ENCODE peak calls at places on chromosomes 4 and X, in seven cellular contexts. One of them, this sample, is unnamed.

GRCh38 chr4:16858275-16858752 is 40.1 kb downstream of the LDB2 start:
- DNase-seq in neuronal stem cell: no peak
- DNase-seq in H1: no peak
- DNase-seq in mesenchymal stem cell: peak
- DNase-seq in IMR-90: peak
- DNase-seq in H9: no peak
- DNase-seq in trophoblast cell: no peak
- DNase-seq in this sample: peak

GRCh38 chr4:186752310-186752709 is 28.7 kb upstream of the FAT1 start:
- DNase-seq in H9: no peak
- DNase-seq in IMR-90: no peak
- DNase-seq in H1: no peak
- DNase-seq in neuronal stem cell: no peak
- DNase-seq in trophoblast cell: no peak
- DNase-seq in mesenchymal stem cell: no peak
- DNase-seq in this sample: no peak

GRCh38 chr4:80138556-80139538 is 58.5 kb upstream of the PRDM8 start:
- DNase-seq in IMR-90: peak
- DNase-seq in trophoblast cell: peak
- DNase-seq in mesenchymal stem cell: no peak
- DNase-seq in H9: no peak
- DNase-seq in H1: no peak
- DNase-seq in neuronal stem cell: no peak
- DNase-seq in this sample: no peak

GRCh38 chr4:682490-683172 is 6.3 kb downstream of the SLC49A3 start:
- DNase-seq in neuronal stem cell: no peak
- DNase-seq in H9: peak
- DNase-seq in trophoblast cell: peak
- DNase-seq in IMR-90: no peak
- DNase-seq in mesenchymal stem cell: no peak
- DNase-seq in H1: no peak
- DNase-seq in this sample: no peak

GRCh38 chr4:182916483-182917181 is 554 bp downstream of the DCTD start:
- DNase-seq in mesenchymal stem cell: peak
- DNase-seq in H1: peak
- DNase-seq in trophoblast cell: peak
- DNase-seq in H9: peak
- DNase-seq in neuronal stem cell: peak
- DNase-seq in IMR-90: peak
- DNase-seq in this sample: peak

GRCh38 chrX:111445485-111445884 is 33.5 kb upstream of the DCX start:
- DNase-seq in mesenchymal stem cell: peak
- DNase-seq in H1: no peak
- DNase-seq in trophoblast cell: peak
- DNase-seq in IMR-90: peak
- DNase-seq in H9: no peak
- DNase-seq in neuronal stem cell: peak
- DNase-seq in this sample: peak

GRCh38 chr4:28391877-28392276 is 1531.2 kb downstream of the STIM2 start:
- DNase-seq in IMR-90: peak
- DNase-seq in H9: no peak
- DNase-seq in trophoblast cell: no peak
- DNase-seq in neuronal stem cell: no peak
- DNase-seq in mesenchymal stem cell: no peak
- DNase-seq in H1: no peak
- DNase-seq in this sample: no peak

GRCh38 chr4:39169426-39169825 is 12.9 kb upstream of the WDR19 start:
- DNase-seq in trophoblast cell: no peak
- DNase-seq in H9: no peak
- DNase-seq in IMR-90: no peak
- DNase-seq in H1: no peak
- DNase-seq in mesenchymal stem cell: no peak
- DNase-seq in neuronal stem cell: no peak
- DNase-seq in this sample: no peak

GRCh38 chr4:184270808-184271413 is 53.2 kb upstream of the ENPP6 start:
- DNase-seq in mesenchymal stem cell: no peak
- DNase-seq in H1: no peak
- DNase-seq in neuronal stem cell: no peak
- DNase-seq in IMR-90: no peak
- DNase-seq in H9: peak
- DNase-seq in trophoblast cell: no peak
- DNase-seq in this sample: no peak

GRCh38 chrX:83759872-83760271 is 101.1 kb upstream of the CYLC1 start:
- DNase-seq in trophoblast cell: peak
- DNase-seq in IMR-90: peak
- DNase-seq in H9: no peak
- DNase-seq in mesenchymal stem cell: no peak
- DNase-seq in neuronal stem cell: peak
- DNase-seq in H1: no peak
- DNase-seq in this sample: peak

GRCh38 chr4:37601527-37601926 is 84.6 kb downstream of the RELL1 start:
- DNase-seq in IMR-90: peak
- DNase-seq in H1: no peak
- DNase-seq in H9: no peak
- DNase-seq in neuronal stem cell: no peak
- DNase-seq in mesenchymal stem cell: peak
- DNase-seq in trophoblast cell: peak
- DNase-seq in this sample: no peak

GRCh38 chr4:159390648-159391047 is 287.8 kb downstream of the RAPGEF2 start:
- DNase-seq in mesenchymal stem cell: peak
- DNase-seq in neuronal stem cell: no peak
- DNase-seq in H9: no peak
- DNase-seq in IMR-90: peak
- DNase-seq in H1: no peak
- DNase-seq in trophoblast cell: no peak
- DNase-seq in this sample: no peak

GRCh38 chrX:19624754-19625153 is 109.4 kb upstream of the MAP3K15 start:
- DNase-seq in H9: no peak
- DNase-seq in IMR-90: peak
- DNase-seq in mesenchymal stem cell: peak
- DNase-seq in H1: no peak
- DNase-seq in trophoblast cell: peak
- DNase-seq in neuronal stem cell: no peak
- DNase-seq in this sample: no peak

GRCh38 chr4:7985891-7986441 is 46.3 kb upstream of the AFAP1 start:
- DNase-seq in neuronal stem cell: no peak
- DNase-seq in H1: no peak
- DNase-seq in IMR-90: peak
- DNase-seq in trophoblast cell: no peak
- DNase-seq in mesenchymal stem cell: no peak
- DNase-seq in H9: no peak
- DNase-seq in this sample: no peak

GRCh38 chr4:125664091-125664767 is 349.5 kb downstream of the FAT4 start:
- DNase-seq in IMR-90: no peak
- DNase-seq in H1: no peak
- DNase-seq in mesenchymal stem cell: no peak
- DNase-seq in trophoblast cell: no peak
- DNase-seq in H9: no peak
- DNase-seq in neuronal stem cell: no peak
- DNase-seq in this sample: peak

GRCh38 chr4:56158483-56158882 is 209.7 kb downstream of the CEP135 start:
- DNase-seq in IMR-90: no peak
- DNase-seq in H1: no peak
- DNase-seq in H9: no peak
- DNase-seq in mesenchymal stem cell: no peak
- DNase-seq in neuronal stem cell: no peak
- DNase-seq in trophoblast cell: peak
- DNase-seq in this sample: no peak

GRCh38 chr4:100268807-100269206 is 78.5 kb upstream of the DDIT4L start:
- DNase-seq in trophoblast cell: no peak
- DNase-seq in H1: no peak
- DNase-seq in IMR-90: no peak
- DNase-seq in neuronal stem cell: no peak
- DNase-seq in mesenchymal stem cell: no peak
- DNase-seq in H9: no peak
- DNase-seq in this sample: no peak

GRCh38 chr4:54322817-54323417 is 93.8 kb downstream of the PDGFRA start:
- DNase-seq in H9: peak
- DNase-seq in IMR-90: peak
- DNase-seq in mesenchymal stem cell: peak
- DNase-seq in neuronal stem cell: peak
- DNase-seq in trophoblast cell: peak
- DNase-seq in H1: peak
- DNase-seq in this sample: peak

GRCh38 chr4:54316139-54316538 is 87.0 kb downstream of the PDGFRA start:
- DNase-seq in mesenchymal stem cell: no peak
- DNase-seq in H9: no peak
- DNase-seq in neuronal stem cell: no peak
- DNase-seq in H1: no peak
- DNase-seq in trophoblast cell: no peak
- DNase-seq in IMR-90: no peak
- DNase-seq in this sample: no peak

GRCh38 chr4:54317690-54318089 is 88.6 kb downstream of the PDGFRA start:
- DNase-seq in trophoblast cell: no peak
- DNase-seq in H9: no peak
- DNase-seq in neuronal stem cell: no peak
- DNase-seq in mesenchymal stem cell: no peak
- DNase-seq in IMR-90: no peak
- DNase-seq in H1: no peak
- DNase-seq in this sample: no peak

GRCh38 chr4:54318904-54319303 is 89.8 kb downstream of the PDGFRA start:
- DNase-seq in trophoblast cell: peak
- DNase-seq in H1: no peak
- DNase-seq in neuronal stem cell: peak
- DNase-seq in H9: peak
- DNase-seq in mesenchymal stem cell: peak
- DNase-seq in IMR-90: peak
- DNase-seq in this sample: peak

DNA sequence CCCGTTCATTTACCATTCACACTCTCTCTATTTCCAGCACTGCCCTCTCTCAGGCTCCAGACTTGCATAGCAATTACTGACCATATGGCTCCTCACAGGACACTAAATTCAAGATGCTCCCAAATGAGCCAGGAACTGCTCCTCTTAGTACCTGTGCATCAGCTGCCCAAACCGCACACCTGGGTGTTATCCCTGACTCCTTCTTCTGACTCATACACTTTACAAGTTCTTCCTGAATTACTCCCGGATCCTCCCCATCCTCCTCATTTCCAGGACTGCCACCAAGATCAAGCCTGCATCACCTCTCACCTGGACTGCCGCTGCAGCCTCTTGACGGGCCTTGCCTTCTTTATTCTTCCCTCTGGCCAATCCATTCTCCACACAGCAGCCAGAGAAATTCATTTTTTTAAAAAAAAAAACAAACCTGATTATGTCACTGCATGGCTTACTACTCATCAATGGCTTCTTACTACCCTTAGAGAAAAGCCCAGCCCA is 91.8 kb downstream of the PDGFRA start:
- DNase-seq in neuronal stem cell: no peak
- DNase-seq in mesenchymal stem cell: no peak
- DNase-seq in IMR-90: no peak
- DNase-seq in H9: no peak
- DNase-seq in H1: no peak
- DNase-seq in trophoblast cell: peak
- DNase-seq in this sample: no peak
- H3K23ac ChIP-seq in neuronal stem cell: no peak
- H3K23ac ChIP-seq in mesenchymal stem cell: no peak
- H3K23ac ChIP-seq in IMR-90: no peak
- H3K23ac ChIP-seq in H9: no peak
- H3K23ac ChIP-seq in H1: no peak
- H3K23ac ChIP-seq in trophoblast cell: no peak
- H3K23ac ChIP-seq in this sample: no peak

DNA sequence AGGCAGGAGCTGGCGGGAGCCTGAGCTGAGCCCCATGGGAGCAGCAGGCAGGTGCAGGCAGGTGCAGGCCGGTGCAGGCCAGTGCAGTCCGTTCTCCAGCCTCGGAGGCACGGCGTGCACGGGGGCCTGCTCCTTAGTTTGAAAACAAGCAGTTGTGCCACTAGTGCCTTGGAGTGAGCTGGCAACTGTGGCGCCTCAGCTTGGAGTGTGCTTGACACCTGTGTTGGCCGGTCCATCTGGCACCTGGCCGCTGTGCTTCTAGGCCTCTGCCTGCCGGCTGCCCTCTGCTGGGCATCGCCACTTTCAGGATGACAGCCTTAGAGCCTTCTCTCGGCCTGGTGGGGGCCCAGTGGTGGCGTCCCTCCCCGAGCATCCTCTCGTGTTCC is 47.9 kb downstream of the RGS12 start:
- DNase-seq in trophoblast cell: no peak
- DNase-seq in IMR-90: no peak
- DNase-seq in H1: no peak
- DNase-seq in H9: no peak
- DNase-seq in neuronal stem cell: no peak
- DNase-seq in mesenchymal stem cell: no peak
- DNase-seq in this sample: no peak
- H3K27ac ChIP-seq in trophoblast cell: no peak
- H3K27ac ChIP-seq in IMR-90: no peak
- H3K27ac ChIP-seq in H1: no peak
- H3K27ac ChIP-seq in H9: no peak
- H3K27ac ChIP-seq in neuronal stem cell: no peak
- H3K27ac ChIP-seq in mesenchymal stem cell: no peak
- H3K27ac ChIP-seq in this sample: no peak

DNA sequence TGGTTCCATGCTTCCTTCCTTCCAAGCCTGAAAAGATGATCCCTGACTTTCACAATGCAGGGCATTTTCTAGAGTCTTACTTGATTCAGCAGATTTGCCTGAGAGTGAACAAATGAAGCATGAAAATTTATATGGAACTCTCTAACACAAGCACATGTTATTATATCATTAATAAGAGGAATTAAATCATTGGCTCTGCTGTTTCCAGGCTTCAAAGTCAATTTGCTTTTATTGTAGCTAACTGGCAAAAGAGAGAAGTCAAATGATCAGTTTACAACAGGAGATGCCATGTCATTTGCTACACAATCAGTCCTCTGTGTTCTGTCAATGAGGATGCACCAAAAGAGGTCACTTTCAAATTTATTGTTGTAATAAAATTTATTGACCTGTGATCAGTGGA is 101.5 kb upstream of the UGT8 start:
- DNase-seq in IMR-90: no peak
- DNase-seq in H9: no peak
- DNase-seq in neuronal stem cell: no peak
- DNase-seq in mesenchymal stem cell: no peak
- DNase-seq in trophoblast cell: no peak
- DNase-seq in H1: no peak
- DNase-seq in this sample: no peak
- H3K18ac ChIP-seq in IMR-90: no peak
- H3K18ac ChIP-seq in H9: no peak
- H3K18ac ChIP-seq in neuronal stem cell: no peak
- H3K18ac ChIP-seq in mesenchymal stem cell: no peak
- H3K18ac ChIP-seq in trophoblast cell: no peak
- H3K18ac ChIP-seq in H1: no peak
- H3K18ac ChIP-seq in this sample: no peak

DNA sequence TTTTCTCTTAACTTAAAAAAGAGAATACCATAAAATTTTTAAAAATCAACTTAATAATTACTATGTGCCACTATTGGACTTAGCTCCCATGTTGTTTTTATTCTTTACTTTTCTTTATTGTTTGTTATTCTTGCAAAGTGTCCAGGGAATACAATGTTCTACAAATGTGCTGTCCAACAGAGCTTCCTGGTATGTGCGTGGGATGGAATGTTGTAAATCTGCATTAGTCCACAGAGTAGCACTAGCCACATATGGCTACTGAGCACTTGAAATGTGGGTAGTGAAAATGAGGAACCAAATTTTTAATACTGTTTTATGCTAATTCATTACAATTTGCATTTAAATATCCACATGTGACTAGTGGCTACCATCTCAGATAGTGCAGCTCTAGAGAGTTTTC is 14.3 kb upstream of the CORIN start:
- DNase-seq in IMR-90: peak
- DNase-seq in trophoblast cell: peak
- DNase-seq in neuronal stem cell: no peak
- DNase-seq in mesenchymal stem cell: peak
- DNase-seq in H1: no peak
- DNase-seq in H9: no peak
- DNase-seq in this sample: no peak
- H3K23ac ChIP-seq in IMR-90: no peak
- H3K23ac ChIP-seq in trophoblast cell: no peak
- H3K23ac ChIP-seq in neuronal stem cell: no peak
- H3K23ac ChIP-seq in mesenchymal stem cell: no peak
- H3K23ac ChIP-seq in H1: no peak
- H3K23ac ChIP-seq in H9: no peak
- H3K23ac ChIP-seq in this sample: no peak